ENCODE peak calls at places on chromosomes 12 and 14, in eight cellular contexts. I is naive thymus-derived CD4-positive, alpha-beta T cell; V is HL-60; E is GM23338; H is right cardiac atrium; K is heart right ventricle; A is upper lobe of right lung; R is astrocyte. G is an unnamed sample.

GRCh38 chr12:130335517-130336392 is 1.9 kb upstream of the PIWIL1 start:
- DNase-seq in K (peak), A (no peak), R (peak), I (no peak), H (no peak), E (peak), V (no peak), G (peak)

GRCh38 chr14:23067847-23068791 is 10.8 kb upstream of the CDH24 start:
- DNase-seq in E (no peak), H (peak), K (no peak), V (no peak), R (no peak), I (no peak), A (no peak), G (peak)

GRCh38 chr14:97021571-97022171 is 224.5 kb downstream of the VRK1 start:
- DNase-seq in V (no peak), R (no peak), H (no peak), K (no peak), I (no peak), A (no peak), E (peak), G (peak)

GRCh38 chr12:102592134-102592533 is 111.8 kb upstream of the IGF1 start:
- DNase-seq in K (no peak), A (no peak), H (no peak), V (no peak), I (no peak), R (no peak), E (no peak), G (no peak)

GRCh38 chr14:105389976-105390848 is 8.1 kb upstream of the TEX22 start:
- DNase-seq in A (no peak), H (peak), E (no peak), V (peak), K (no peak), R (no peak), I (no peak), G (no peak)

GRCh38 chr14:85531594-85532391 is 1.8 kb downstream of the FLRT2 start:
- DNase-seq in H (peak), A (peak), V (no peak), R (peak), E (peak), I (no peak), K (peak), G (peak)

GRCh38 chr12:61422786-61423185 is 837.4 kb upstream of the USP15 start:
- DNase-seq in H (no peak), E (no peak), A (no peak), I (no peak), V (no peak), R (no peak), K (no peak), G (no peak)

GRCh38 chr14:91417983-91418386 is 365 bp upstream of the CCDC88C start:
- DNase-seq in R (no peak), H (no peak), A (peak), E (peak), K (no peak), I (peak), V (peak), G (peak)

GRCh38 chr12:128818065-128819022 is 5.4 kb downstream of the SLC15A4 start:
- DNase-seq in R (peak), K (no peak), I (no peak), H (peak), E (no peak), V (no peak), A (no peak), G (no peak)

GRCh38 chr12:77924703-77925102 is 94.0 kb downstream of the NAV3 start:
- DNase-seq in R (peak), K (no peak), V (no peak), H (no peak), I (no peak), A (no peak), E (no peak), G (no peak)

GRCh38 chr14:21068521-21069387 is 1.4 kb upstream of the ARHGEF40 start:
- DNase-seq in H (peak), A (no peak), V (peak), K (peak), I (no peak), R (peak), E (peak), G (peak)

GRCh38 chr12:106247731-106248176 is at the start of gene CKAP4:
- DNase-seq in K (peak), H (peak), V (no peak), R (peak), A (peak), I (peak), E (peak), G (peak)

GRCh38 chr12:128784030-128784770 is 39.6 kb downstream of the SLC15A4 start:
- DNase-seq in R (peak), E (no peak), I (no peak), A (peak), H (no peak), V (no peak), K (no peak), G (no peak)

GRCh38 chr12:57299514-57300016 is 48.6 kb upstream of the STAC3 start:
- DNase-seq in I (no peak), H (no peak), R (peak), E (peak), K (no peak), V (no peak), A (no peak), G (no peak)

GRCh38 chr12:60070541-60070940 is 474.7 kb downstream of the SLC16A7 start:
- DNase-seq in I (no peak), R (peak), A (no peak), E (no peak), K (no peak), H (no peak), V (no peak), G (no peak)

GRCh38 chr14:63438065-63438757 is 105.0 kb downstream of the PPP2R5E start:
- DNase-seq in A (no peak), H (peak), R (peak), E (peak), K (peak), V (no peak), I (no peak), G (no peak)

DNA sequence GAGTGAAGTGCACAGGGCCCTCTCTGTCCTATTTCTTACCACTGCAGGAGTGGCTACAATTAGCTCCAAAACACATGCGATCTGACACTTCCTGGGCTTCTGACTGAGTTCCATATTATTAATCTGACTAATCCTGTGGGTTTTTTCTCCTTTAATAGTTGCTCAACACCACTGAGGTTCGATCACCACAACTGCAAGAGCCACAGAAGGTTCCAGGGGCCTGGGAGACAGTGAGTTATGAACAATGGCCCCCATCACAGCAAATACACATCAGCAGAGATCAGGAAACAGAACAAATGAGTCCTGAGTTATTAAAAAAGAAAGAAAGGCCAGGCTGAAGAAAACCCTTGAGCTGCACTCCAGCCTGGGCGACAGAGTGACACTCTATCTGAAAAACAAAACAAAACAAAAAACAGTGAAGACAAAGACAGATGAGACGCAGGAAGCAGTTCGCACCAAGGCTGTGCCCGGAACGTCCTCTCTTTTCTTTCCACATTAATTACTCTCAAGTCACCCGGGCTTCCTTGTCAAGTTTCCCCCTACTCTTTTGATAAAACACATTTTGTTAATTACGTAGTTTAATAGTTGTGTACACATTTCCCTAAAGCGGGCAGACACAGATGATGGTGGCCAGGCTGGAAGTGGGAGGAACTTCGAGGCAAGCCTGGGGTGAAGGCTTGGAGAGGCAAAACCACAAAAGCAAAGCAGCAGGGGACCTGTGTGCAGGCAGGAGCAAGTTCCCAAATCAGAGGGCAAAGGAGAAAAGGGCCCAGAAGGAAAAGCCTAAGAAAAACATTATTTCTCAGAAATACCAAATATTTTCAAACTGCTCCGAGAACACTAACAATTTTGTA is 42.7 kb downstream of the CDC42BPB start:
- DNase-seq in K (no peak), I (no peak), R (peak), E (peak), H (no peak), A (no peak), V (peak), G (peak)
- H3K27ac ChIP-seq in K (peak), I (no peak), R (peak), E (peak), H (no peak), A (no peak), V (no peak), G (peak)

GRCh38 chr12:2559931-2560715 is 234.6 kb upstream of the FKBP4 start:
- DNase-seq in H (no peak), E (no peak), A (no peak), V (no peak), I (no peak), K (no peak), R (no peak), G (no peak)
- H3K4me3 ChIP-seq in H (no peak), E (no peak), A (no peak), V (no peak), I (no peak), K (no peak), R (no peak), G (no peak)

DNA sequence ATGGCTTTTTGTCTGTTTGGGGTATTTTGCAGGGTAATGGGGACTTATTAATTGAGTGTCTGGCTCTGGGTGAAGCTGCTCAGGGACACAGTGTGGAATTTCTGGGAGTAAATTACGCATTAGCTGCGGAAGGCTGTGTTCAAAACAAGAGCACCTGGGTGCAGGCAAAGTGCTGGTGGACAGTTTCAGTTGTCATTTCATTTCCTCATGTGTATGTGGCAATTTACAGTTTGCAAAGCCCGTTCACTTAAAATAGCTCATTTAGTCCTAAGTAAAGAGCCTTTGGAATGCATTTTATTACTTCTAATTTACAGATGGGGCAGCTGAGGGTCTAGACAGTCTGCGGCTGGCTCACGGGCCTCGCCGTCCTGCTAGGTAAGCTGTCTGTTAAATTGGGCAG is 546.8 kb downstream of the BCL11B start:
- DNase-seq in I (no peak), E (no peak), H (no peak), K (no peak), V (no peak), A (no peak), R (no peak), G (no peak)
- H3K27ac ChIP-seq in I (no peak), E (no peak), H (no peak), K (no peak), V (no peak), A (no peak), R (no peak), G (no peak)

DNA sequence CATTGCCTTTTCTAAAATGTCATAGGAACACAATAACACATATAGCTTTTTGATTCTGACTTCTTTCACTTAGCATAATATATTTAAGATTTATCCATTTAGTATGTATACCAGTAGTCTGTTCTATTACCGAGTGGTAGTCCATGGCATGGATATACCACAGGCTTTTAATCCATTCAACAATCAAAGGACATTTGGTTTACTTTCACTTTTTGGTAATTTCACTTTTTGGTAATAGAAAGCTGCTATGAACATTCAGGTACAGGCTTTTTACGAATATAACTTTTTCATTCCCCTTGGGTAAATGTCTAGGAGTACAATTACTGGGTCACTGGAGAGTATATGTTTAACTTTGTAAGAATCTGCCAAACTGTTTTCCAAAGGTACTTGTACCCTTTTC is 100.7 kb upstream of the PRICKLE1 start:
- DNase-seq in V (no peak), K (no peak), R (no peak), I (no peak), H (no peak), E (no peak), A (no peak), G (no peak)
- H3K4me3 ChIP-seq in V (no peak), K (no peak), R (no peak), I (no peak), H (no peak), E (no peak), A (no peak), G (no peak)

GRCh38 chr14:68396411-68396930 is 396.4 kb downstream of the ZFP36L1 start:
- DNase-seq in A (no peak), R (peak), I (no peak), V (no peak), E (no peak), K (no peak), H (no peak), G (no peak)
- H3K27ac ChIP-seq in A (no peak), R (no peak), I (no peak), V (no peak), E (no peak), K (peak), H (no peak), G (no peak)

GRCh38 chr14:59510001-59510400 is 25.7 kb downstream of the JKAMP start:
- DNase-seq in A (no peak), K (no peak), H (no peak), R (peak), E (no peak), V (no peak), I (no peak), G (no peak)
- H3K4me3 ChIP-seq in A (no peak), K (no peak), H (no peak), R (no peak), E (no peak), V (no peak), I (no peak), G (no peak)

GRCh38 chr12:76878045-76878898 is 547 bp downstream of the CSRP2 start:
- DNase-seq in R (no peak), E (peak), I (no peak), V (no peak), K (no peak), A (no peak), H (peak), G (peak)
- H3K27ac ChIP-seq in R (peak), E (peak), I (peak), V (no peak), K (peak), A (peak), H (peak), G (peak)

DNA sequence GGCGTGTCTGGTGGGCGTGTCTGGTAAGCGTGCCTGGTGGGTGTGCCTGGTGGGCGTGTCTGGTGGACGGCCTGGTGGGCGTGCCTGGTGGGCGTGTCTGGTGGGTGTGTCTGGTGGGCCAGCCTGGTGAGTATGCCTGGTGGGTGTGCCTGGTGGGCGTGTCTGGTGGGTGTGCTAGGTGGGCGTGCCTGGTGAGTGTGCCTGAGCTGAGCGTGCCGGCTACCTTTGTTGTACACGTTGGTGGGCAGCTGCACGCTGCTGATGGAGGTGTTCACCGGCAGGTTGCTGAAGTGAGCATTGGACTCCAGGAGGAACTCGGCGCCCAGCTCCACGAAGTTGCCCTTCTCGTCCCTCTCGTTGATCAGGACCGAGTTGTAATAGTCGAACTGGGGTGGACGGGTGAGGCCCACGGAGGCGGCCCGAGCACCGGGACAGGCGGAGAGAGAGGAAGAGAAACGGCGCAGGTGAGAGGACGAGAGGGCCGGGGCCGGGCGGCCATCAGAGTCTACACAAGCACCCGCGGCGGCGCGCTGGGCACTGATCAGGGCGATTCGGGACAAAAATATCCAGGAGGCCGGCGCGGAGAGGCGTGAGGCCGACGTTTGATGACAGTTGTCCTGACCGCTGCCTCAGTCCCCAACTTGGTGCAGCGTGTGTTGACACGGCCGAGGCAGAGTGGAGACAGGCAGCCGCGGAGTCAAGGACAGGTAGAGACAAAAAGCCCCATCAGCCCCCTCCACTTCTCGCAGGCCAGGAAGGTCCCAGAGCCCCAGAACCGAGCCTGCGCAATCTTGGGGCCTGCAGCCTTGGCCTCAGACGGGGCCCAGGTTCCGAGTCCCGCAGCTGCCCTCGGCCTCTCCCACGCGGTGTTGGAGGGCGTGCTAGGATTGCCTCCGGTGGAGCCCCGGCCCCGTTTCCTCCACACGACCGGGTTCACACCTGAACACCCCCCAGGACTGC is 10.5 kb downstream of the CACNA2D4 start:
- DNase-seq in A (peak), H (peak), K (no peak), V (no peak), I (no peak), R (no peak), E (no peak), G (peak)
- H3K4me3 ChIP-seq in A (peak), H (no peak), K (no peak), V (no peak), I (no peak), R (no peak), E (no peak), G (no peak)

G was measured in endodermal cell.